ENCODE peak calls at places on chromosomes 16 and 17, in eight cellular contexts. Q is AG20443; L is kidney epithelial cell; O is neural progenitor cell; F is astrocyte of the hippocampus; N is anterior cingulate cortex; U is mesendoderm; J is stimulated activated CD4-positive, alpha-beta T cell treated with anti-CD3 and anti-CD28 coated beads, Interleukin-12 subunit alpha, Interleukin-12 subunit beta, amount 100 ng/mL, for 48 hours. K is an unnamed sample.

GRCh38 chr16:7367309-7367708 is 34.7 kb downstream of the RBFOX1 start:
- DNase-seq in Q (no peak), L (no peak), O (no peak), F (no peak), N (no peak), U (no peak), J (no peak), K (no peak)

GRCh38 chr16:65406076-65406475 is 284.2 kb upstream of the CDH11 start:
- DNase-seq in Q (peak; percentile 19), L (no peak), O (no peak), F (no peak), N (no peak), U (no peak), J (no peak), K (no peak)

GRCh38 chr17:45923511-45924268 is 29.3 kb downstream of the MAPT start:
- DNase-seq in Q (peak; percentile 61), L (no peak), O (no peak), F (no peak), N (no peak), U (no peak), J (no peak), K (no peak)

GRCh38 chr16:29808219-29808900 is 2.0 kb downstream of the MAZ start:
- DNase-seq in Q (no peak), L (no peak), O (no peak), F (peak; percentile 25), N (no peak), U (no peak), J (no peak), K (no peak)

GRCh38 chr16:15961060-15961511 is 11.7 kb downstream of the ABCC1 start:
- DNase-seq in Q (no peak), L (no peak), O (no peak), F (peak; percentile 69), N (no peak), U (no peak), J (peak; percentile 42), K (no peak)

GRCh38 chr17:13181683-13182082 is 163.9 kb upstream of the ELAC2 start:
- DNase-seq in Q (no peak), L (no peak), O (no peak), F (no peak), N (no peak), U (no peak), J (no peak), K (no peak)

GRCh38 chr16:54489225-54489781 is 202.7 kb upstream of the IRX3 start:
- DNase-seq in Q (no peak), L (no peak), O (no peak), F (no peak), N (no peak), U (no peak), J (no peak), K (no peak)

GRCh38 chr16:25155553-25156460 is 44.3 kb downstream of the LCMT1 start:
- DNase-seq in Q (peak; percentile 29), L (peak; percentile 67), O (no peak), F (peak; percentile 32), N (no peak), U (no peak), J (peak; percentile 5), K (no peak)

GRCh38 chr16:84922351-84923135 is 88.8 kb downstream of the ZDHHC7 start:
- DNase-seq in Q (no peak), L (no peak), O (peak; percentile 34), F (peak; percentile 31), N (no peak), U (no peak), J (no peak), K (no peak)

GRCh38 chr17:1485311-1485747 is 7.2 kb downstream of the MYO1C start:
- DNase-seq in Q (peak; percentile 29), L (no peak), O (peak; percentile 87), F (peak; percentile 55), N (no peak), U (peak; percentile 80), J (no peak), K (peak; percentile 83)

K was measured in GM23338.